ENCODE peak calls at places on chromosomes 6 and 20, in four cellular contexts. N is neural progenitor cell, Y is GM23248, J is fibroblast of lung. D is an unnamed sample.

GRCh38 chr20:53828673-53829085 is 235.0 kb upstream of the ZNF217 start:
- DNase-seq in N (peak; percentile 26), Y (peak; percentile 94), J (peak; percentile 95), D (peak; percentile 67)

GRCh38 chr6:119066426-119067001 is 11.9 kb downstream of the FAM184A start:
- DNase-seq in N (no peak), Y (no peak), J (no peak), D (no peak)

GRCh38 chr6:123393333-123393732 is 243.4 kb downstream of the TRDN start:
- DNase-seq in N (no peak), Y (peak; percentile 35), J (peak; percentile 12), D (peak; percentile 22)

GRCh38 chr20:64106435-64106961 is 867 bp downstream of the NPBWR2 start:
- DNase-seq in N (no peak), Y (no peak), J (no peak), D (no peak)

GRCh38 chr6:69584536-69584912 is 212.3 kb downstream of the LMBRD1 start:
- DNase-seq in N (no peak), Y (peak; percentile 2), J (peak; percentile 3), D (peak; percentile 3)

GRCh38 chr6:72621243-72622093 is at the start of gene KCNQ5:
- DNase-seq in N (peak; percentile 49), Y (peak; percentile 67), J (no peak), D (peak; percentile 58)

GRCh38 chr20:54346269-54346668 is 129.1 kb upstream of the DOK5 start:
- DNase-seq in N (no peak), Y (peak; percentile 21), J (no peak), D (no peak)

GRCh38 chr6:139066080-139066479 is 37.5 kb downstream of the ABRACL start:
- DNase-seq in N (no peak), Y (no peak), J (no peak), D (no peak)

GRCh38 chr6:43990627-43991619 is 136.3 kb downstream of the MRPL14 start:
- DNase-seq in N (no peak), Y (peak; percentile 55), J (peak; percentile 97), D (no peak)

GRCh38 chr6:72553531-72554202 is 68.2 kb upstream of the KCNQ5 start:
- DNase-seq in N (no peak), Y (peak; percentile 95), J (peak; percentile 78), D (peak; percentile 38)

GRCh38 chr6:75210885-75211739 is 5.3 kb upstream of the COL12A1 start:
- DNase-seq in N (peak; percentile 83), Y (peak; percentile 88), J (peak; percentile 85), D (peak; percentile 54)

GRCh38 chr6:43277643-43278523 is 20.2 kb upstream of the SLC22A7 start:
- DNase-seq in N (peak; percentile 44), Y (no peak), J (no peak), D (no peak)

GRCh38 chr20:14295812-14296211 is 41.6 kb downstream of the FLRT3 start:
- DNase-seq in N (no peak), Y (no peak), J (no peak), D (no peak)

DNA sequence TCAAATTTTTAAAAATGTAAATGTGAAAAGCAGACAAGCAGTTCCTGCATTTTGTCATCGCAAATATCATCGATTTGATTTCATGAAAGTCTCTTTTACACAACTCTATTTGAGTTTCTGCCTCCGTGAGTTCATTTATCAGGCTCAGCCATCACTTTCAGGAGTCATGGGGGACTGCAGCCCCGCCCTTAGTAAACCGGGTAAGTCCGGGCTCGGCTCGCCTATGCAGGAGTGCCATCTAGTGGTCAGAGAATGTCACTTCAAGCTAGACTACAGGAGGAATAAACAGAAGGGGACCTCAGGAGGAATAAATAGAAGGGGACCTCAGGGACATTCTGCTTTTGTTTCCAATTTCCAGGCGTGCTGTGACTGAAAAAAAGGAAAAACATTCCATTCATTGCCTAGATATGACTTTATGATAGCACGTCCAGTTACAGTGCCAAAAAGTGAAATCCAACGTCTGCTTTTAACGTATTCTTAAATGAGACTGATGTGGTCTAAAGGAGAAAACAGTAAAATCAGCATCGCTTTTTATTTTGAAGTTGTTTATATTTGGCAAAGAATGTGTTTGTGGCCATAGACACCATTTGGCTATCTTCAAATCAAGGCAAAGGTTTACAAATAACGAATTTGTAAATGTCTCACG is 333.9 kb downstream of the HACE1 start:
- DNase-seq in N (peak; percentile 89), Y (peak; percentile 84), J (peak; percentile 76), D (peak; percentile 90)
- H3K9ac ChIP-seq in N (no peak overlapping the region), Y (no peak overlapping the region), J (no peak overlapping the region), D (no peak overlapping the region)

DNA sequence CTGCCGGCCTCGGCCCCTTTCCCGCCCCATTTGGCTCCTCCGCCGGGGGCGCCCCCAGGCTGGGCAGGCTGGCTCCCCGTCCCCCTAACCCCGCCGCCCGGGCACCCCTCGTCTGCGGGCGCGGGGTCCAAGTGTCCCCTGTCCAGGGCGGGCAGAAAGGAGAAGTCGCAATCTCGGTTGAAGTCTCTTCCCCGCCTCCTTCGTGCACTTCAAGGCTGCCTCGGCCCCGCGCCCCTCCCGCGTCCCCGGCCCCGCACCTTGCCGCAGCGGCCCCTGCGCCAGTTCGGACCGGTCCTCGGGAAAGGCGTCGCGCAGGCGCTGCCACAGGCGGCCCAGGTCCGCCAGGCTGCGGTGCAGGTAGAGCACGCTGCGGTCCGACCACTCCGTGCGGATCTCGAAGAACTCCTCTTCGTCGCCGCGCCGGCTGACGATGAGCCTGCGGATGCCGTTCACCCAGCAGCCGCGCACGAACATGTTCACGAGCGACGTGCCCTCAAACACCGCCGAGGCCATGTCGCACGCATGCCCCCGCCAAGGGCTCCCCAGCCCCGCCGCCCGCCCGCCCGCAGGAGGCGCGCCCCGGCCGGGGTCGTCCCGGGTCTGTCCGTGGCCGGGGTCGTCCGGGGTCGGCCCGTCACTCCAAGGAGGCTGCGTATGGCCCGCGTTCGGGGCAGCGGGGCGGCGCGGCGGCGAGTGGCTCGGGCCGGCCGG is at the start of gene PXDC1:
- DNase-seq in N (peak; percentile 57), Y (peak; percentile 67), J (no peak), D (peak; percentile 42)
- H3K9ac ChIP-seq in N (no peak within 1 kb of the TSS), Y (peak within 1 kb of the TSS; percentile 99), J (peak within 1 kb of the TSS; percentile 93), D (peak within 1 kb of the TSS; percentile 74)

DNA sequence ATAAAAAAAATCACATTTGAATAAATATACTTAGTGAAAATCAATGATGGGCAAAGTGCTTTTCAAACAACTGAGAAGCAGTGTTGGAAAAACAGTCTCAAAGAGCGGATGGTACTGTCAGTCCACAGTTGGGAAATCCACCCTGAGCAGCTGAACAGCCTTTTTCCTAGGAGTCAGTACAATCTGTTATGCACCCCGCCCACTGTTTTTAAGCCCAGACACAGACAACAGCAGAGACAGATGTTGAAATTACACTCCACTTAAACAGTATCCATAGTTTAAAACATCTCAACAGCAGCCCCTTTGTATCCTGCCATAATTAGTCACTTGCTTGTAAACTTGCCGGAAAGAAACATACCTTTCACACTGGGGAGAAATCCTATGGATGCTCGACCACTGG is 372 bp downstream of the KIAA0408 start:
- DNase-seq in N (peak; percentile 2), Y (peak; percentile 86), J (peak; percentile 84), D (no peak)
- H3K9ac ChIP-seq in N (no peak overlapping the region), Y (peak overlapping the region; percentile 57), J (no peak overlapping the region), D (no peak overlapping the region)

DNA sequence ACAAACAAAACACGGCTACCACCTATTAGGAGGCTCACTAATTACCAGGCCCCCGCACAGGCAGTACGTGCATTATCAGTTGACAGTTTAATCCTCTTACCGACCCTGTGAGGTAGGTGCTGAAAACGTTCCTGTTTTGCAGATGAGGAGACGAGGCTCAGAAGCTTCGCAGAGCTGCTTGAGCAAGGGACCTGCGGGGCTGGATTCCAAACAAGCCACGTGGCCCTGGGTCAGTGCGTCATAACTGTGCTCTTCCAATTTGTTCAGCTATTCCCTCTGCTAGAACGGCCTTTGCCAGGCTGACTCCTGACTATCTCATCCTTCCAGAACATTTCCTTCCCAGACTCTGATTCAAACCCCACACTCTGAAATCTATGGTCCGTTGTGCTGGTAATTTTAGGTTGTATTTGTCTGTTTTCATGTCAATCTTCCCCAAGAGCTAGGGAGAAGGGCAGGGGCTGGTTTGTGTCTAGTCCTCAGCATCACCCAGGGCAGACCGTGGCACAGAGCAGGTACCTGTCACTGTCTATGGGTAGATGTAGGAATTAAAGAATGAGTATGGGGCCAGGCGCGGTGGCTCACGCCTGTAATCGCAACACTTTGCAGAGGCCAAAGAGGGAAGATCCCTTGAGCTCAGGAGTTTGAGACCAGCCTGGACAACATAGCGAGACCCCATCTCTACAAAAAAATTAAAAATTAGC is 28.8 kb upstream of the TLDC2 start:
- DNase-seq in N (peak; percentile 78), Y (peak; percentile 98), J (peak; percentile 90), D (peak; percentile 81)
- H3K9ac ChIP-seq in N (no peak overlapping the region), Y (peak overlapping the region; percentile 74), J (peak overlapping the region; percentile 64), D (no peak overlapping the region)

GRCh38 chr6:134201716-134202115 is 116.2 kb downstream of the SGK1 start:
- DNase-seq in N (no peak), Y (no peak), J (peak; percentile 19), D (no peak)

GRCh38 chr6:134196568-134197301 is 121.2 kb downstream of the SGK1 start:
- DNase-seq in N (no peak), Y (no peak), J (no peak), D (no peak)

GRCh38 chr6:134204031-134204430 is 113.9 kb downstream of the SGK1 start:
- DNase-seq in N (no peak), Y (no peak), J (no peak), D (no peak)

GRCh38 chr6:134198093-134198492 is 119.8 kb downstream of the SGK1 start:
- DNase-seq in N (no peak), Y (no peak), J (no peak), D (no peak)

DNA sequence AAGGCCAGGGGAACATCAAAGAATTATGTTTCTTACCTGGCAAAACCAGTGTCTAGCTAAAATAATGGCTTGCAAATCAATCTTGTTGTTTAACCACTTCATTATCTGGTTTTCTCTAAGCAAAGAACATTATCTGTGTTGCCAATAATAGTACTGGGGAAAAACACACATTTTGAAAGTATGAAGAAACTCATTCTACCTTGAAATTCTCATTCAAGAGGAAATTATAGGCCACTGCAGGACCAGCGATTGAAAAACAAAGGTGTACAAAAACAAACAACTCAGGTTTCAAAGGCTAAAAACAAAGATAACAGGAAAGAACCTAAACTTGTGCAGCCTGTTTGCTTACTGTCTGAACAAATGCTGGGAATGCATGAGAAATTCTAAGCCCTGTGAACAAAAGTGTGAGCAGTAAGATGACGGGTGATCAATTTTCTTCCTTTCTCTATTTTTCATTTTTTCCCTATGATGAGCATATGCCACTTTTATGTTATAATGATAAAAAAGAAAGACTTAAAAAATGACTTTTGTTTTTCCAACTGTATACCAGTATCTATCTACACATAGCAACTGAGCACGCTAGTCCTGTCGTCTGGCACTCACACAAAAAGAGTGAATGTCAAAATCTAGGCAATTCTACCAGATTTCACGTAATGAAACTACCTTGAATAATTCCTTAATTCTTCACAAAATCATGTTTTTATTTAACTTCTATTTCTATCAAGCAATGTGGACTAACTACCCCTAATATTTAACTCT is 117.9 kb downstream of the SGK1 start:
- DNase-seq in N (no peak), Y (no peak), J (no peak), D (no peak)
- H3K9ac ChIP-seq in N (no peak overlapping the region), Y (no peak overlapping the region), J (no peak overlapping the region), D (no peak overlapping the region)

DNA sequence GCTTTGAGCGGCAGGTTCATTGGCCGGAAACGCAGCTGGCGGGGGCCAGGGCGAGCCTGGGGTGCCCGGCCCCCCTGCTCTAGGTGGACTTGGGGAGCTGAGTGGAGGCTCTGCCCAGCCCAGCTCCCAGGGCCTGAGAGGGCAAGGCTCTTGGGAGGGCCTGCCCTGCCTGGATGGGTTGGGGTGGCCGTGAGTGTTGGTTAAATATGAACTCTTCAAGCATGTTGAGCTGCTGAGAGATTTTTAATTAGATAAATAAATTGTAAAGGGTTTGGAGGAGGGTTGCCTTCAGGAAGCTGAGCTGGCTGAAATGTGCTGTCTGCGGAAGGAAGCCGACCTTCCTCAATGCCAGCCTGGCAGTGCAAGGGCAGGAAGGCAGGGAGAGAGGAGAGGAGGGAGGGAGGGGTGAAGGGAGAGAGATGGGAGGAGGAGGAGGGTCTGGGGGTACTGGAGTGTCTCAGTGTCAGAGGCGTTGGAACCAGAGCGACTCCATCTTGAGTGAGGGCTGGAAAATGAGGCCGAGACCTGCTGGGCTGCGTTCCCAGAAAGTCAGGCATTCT is 39.4 kb upstream of the PMEPA1 start:
- DNase-seq in N (no peak), Y (no peak), J (no peak), D (no peak)
- H3K9ac ChIP-seq in N (no peak overlapping the region), Y (peak overlapping the region; percentile 45), J (no peak overlapping the region), D (no peak overlapping the region)